ENCODE peak calls at places on chromosome 10, in six cellular contexts. One of them, this sample, is unnamed.

GRCh38 chr10:30062090-30062489 is 2.7 kb upstream of the JCAD start:
- DNase-seq in activated effector memory CD4-positive, alpha-beta T cell treated with Interleukin-2 at 50 U/mL for 16 hours: no peak
- DNase-seq in OCI-LY7: no peak
- DNase-seq in H54: no peak
- DNase-seq in HS-5: no peak
- DNase-seq in transverse colon: no peak
- DNase-seq in this sample: no peak

GRCh38 chr10:1090696-1091095 is 34.5 kb downstream of the WDR37 start:
- DNase-seq in transverse colon: no peak
- DNase-seq in OCI-LY7: no peak
- DNase-seq in activated effector memory CD4-positive, alpha-beta T cell treated with Interleukin-2 at 50 U/mL for 16 hours: no peak
- DNase-seq in H54: no peak
- DNase-seq in HS-5: no peak
- DNase-seq in this sample: no peak

GRCh38 chr10:86329093-86329710 is 37.4 kb downstream of the GRID1 start:
- DNase-seq in HS-5: no peak
- DNase-seq in H54: no peak
- DNase-seq in transverse colon: no peak
- DNase-seq in activated effector memory CD4-positive, alpha-beta T cell treated with Interleukin-2 at 50 U/mL for 16 hours: no peak
- DNase-seq in OCI-LY7: no peak
- DNase-seq in this sample: no peak

GRCh38 chr10:5526691-5527331 is 2.0 kb downstream of the CALML3 start:
- DNase-seq in OCI-LY7: no peak
- DNase-seq in HS-5: no peak
- DNase-seq in transverse colon: peak
- DNase-seq in H54: no peak
- DNase-seq in activated effector memory CD4-positive, alpha-beta T cell treated with Interleukin-2 at 50 U/mL for 16 hours: no peak
- DNase-seq in this sample: no peak

GRCh38 chr10:112389147-112389822 is 15.4 kb downstream of the ACSL5 start:
- DNase-seq in transverse colon: no peak
- DNase-seq in activated effector memory CD4-positive, alpha-beta T cell treated with Interleukin-2 at 50 U/mL for 16 hours: no peak
- DNase-seq in OCI-LY7: peak
- DNase-seq in HS-5: peak
- DNase-seq in H54: peak
- DNase-seq in this sample: no peak

GRCh38 chr10:48788551-48788950 is 103.9 kb downstream of the WDFY4 start:
- DNase-seq in transverse colon: no peak
- DNase-seq in activated effector memory CD4-positive, alpha-beta T cell treated with Interleukin-2 at 50 U/mL for 16 hours: no peak
- DNase-seq in H54: no peak
- DNase-seq in HS-5: no peak
- DNase-seq in OCI-LY7: no peak
- DNase-seq in this sample: no peak

GRCh38 chr10:49518982-49519578 is 19.8 kb downstream of the ERCC6 start:
- DNase-seq in activated effector memory CD4-positive, alpha-beta T cell treated with Interleukin-2 at 50 U/mL for 16 hours: no peak
- DNase-seq in HS-5: no peak
- DNase-seq in OCI-LY7: peak
- DNase-seq in H54: peak
- DNase-seq in transverse colon: no peak
- DNase-seq in this sample: no peak

GRCh38 chr10:61964059-61964709 is 62.7 kb downstream of the ARID5B start:
- DNase-seq in H54: no peak
- DNase-seq in OCI-LY7: no peak
- DNase-seq in transverse colon: no peak
- DNase-seq in HS-5: no peak
- DNase-seq in activated effector memory CD4-positive, alpha-beta T cell treated with Interleukin-2 at 50 U/mL for 16 hours: no peak
- DNase-seq in this sample: no peak

GRCh38 chr10:70993051-70993450 is 104.7 kb upstream of the PCBD1 start:
- DNase-seq in activated effector memory CD4-positive, alpha-beta T cell treated with Interleukin-2 at 50 U/mL for 16 hours: no peak
- DNase-seq in OCI-LY7: no peak
- DNase-seq in transverse colon: no peak
- DNase-seq in H54: no peak
- DNase-seq in HS-5: no peak
- DNase-seq in this sample: no peak

GRCh38 chr10:86022906-86023305 is 343.7 kb downstream of the GRID1 start:
- DNase-seq in activated effector memory CD4-positive, alpha-beta T cell treated with Interleukin-2 at 50 U/mL for 16 hours: no peak
- DNase-seq in transverse colon: no peak
- DNase-seq in H54: no peak
- DNase-seq in HS-5: no peak
- DNase-seq in OCI-LY7: no peak
- DNase-seq in this sample: no peak

GRCh38 chr10:82266438-82266837 is 391.4 kb downstream of the NRG3 start:
- DNase-seq in activated effector memory CD4-positive, alpha-beta T cell treated with Interleukin-2 at 50 U/mL for 16 hours: no peak
- DNase-seq in transverse colon: no peak
- DNase-seq in H54: no peak
- DNase-seq in OCI-LY7: no peak
- DNase-seq in HS-5: peak
- DNase-seq in this sample: no peak

GRCh38 chr10:3666525-3667302 is 118.3 kb downstream of the KLF6 start:
- DNase-seq in OCI-LY7: no peak
- DNase-seq in transverse colon: no peak
- DNase-seq in HS-5: no peak
- DNase-seq in activated effector memory CD4-positive, alpha-beta T cell treated with Interleukin-2 at 50 U/mL for 16 hours: peak
- DNase-seq in H54: no peak
- DNase-seq in this sample: no peak

GRCh38 chr10:71816421-71816851 is 34.6 kb downstream of the PSAP start:
- DNase-seq in OCI-LY7: no peak
- DNase-seq in H54: no peak
- DNase-seq in activated effector memory CD4-positive, alpha-beta T cell treated with Interleukin-2 at 50 U/mL for 16 hours: no peak
- DNase-seq in HS-5: no peak
- DNase-seq in transverse colon: no peak
- DNase-seq in this sample: no peak

GRCh38 chr10:28552775-28553174 is 19.9 kb downstream of the WAC start:
- DNase-seq in OCI-LY7: no peak
- DNase-seq in H54: no peak
- DNase-seq in transverse colon: no peak
- DNase-seq in HS-5: no peak
- DNase-seq in activated effector memory CD4-positive, alpha-beta T cell treated with Interleukin-2 at 50 U/mL for 16 hours: no peak
- DNase-seq in this sample: no peak

GRCh38 chr10:44513592-44513991 is 128.7 kb upstream of the CXCL12 start:
- DNase-seq in transverse colon: no peak
- DNase-seq in activated effector memory CD4-positive, alpha-beta T cell treated with Interleukin-2 at 50 U/mL for 16 hours: no peak
- DNase-seq in HS-5: no peak
- DNase-seq in H54: no peak
- DNase-seq in OCI-LY7: no peak
- DNase-seq in this sample: no peak

GRCh38 chr10:17234541-17234940 is 6.5 kb downstream of the VIM start:
- DNase-seq in transverse colon: no peak
- DNase-seq in H54: no peak
- DNase-seq in activated effector memory CD4-positive, alpha-beta T cell treated with Interleukin-2 at 50 U/mL for 16 hours: no peak
- DNase-seq in OCI-LY7: no peak
- DNase-seq in HS-5: no peak
- DNase-seq in this sample: no peak

GRCh38 chr10:133375357-133376115 is 2.4 kb upstream of the ECHS1 start:
- DNase-seq in OCI-LY7: no peak
- DNase-seq in transverse colon: no peak
- DNase-seq in activated effector memory CD4-positive, alpha-beta T cell treated with Interleukin-2 at 50 U/mL for 16 hours: no peak
- DNase-seq in HS-5: no peak
- DNase-seq in H54: no peak
- DNase-seq in this sample: no peak

GRCh38 chr10:74322141-74322540 is 171.1 kb downstream of the ADK start:
- DNase-seq in HS-5: no peak
- DNase-seq in OCI-LY7: no peak
- DNase-seq in transverse colon: no peak
- DNase-seq in activated effector memory CD4-positive, alpha-beta T cell treated with Interleukin-2 at 50 U/mL for 16 hours: no peak
- DNase-seq in H54: no peak
- DNase-seq in this sample: no peak

GRCh38 chr10:114623661-114624294 is 34.3 kb downstream of the ABLIM1 start:
- DNase-seq in H54: peak
- DNase-seq in OCI-LY7: no peak
- DNase-seq in HS-5: peak
- DNase-seq in activated effector memory CD4-positive, alpha-beta T cell treated with Interleukin-2 at 50 U/mL for 16 hours: no peak
- DNase-seq in transverse colon: no peak
- DNase-seq in this sample: peak

GRCh38 chr10:86937502-86938154 is 19.8 kb downstream of the MMRN2 start:
- DNase-seq in transverse colon: no peak
- DNase-seq in OCI-LY7: no peak
- DNase-seq in H54: no peak
- DNase-seq in activated effector memory CD4-positive, alpha-beta T cell treated with Interleukin-2 at 50 U/mL for 16 hours: no peak
- DNase-seq in HS-5: no peak
- DNase-seq in this sample: no peak

GRCh38 chr10:32131388-32131787 is 75.2 kb upstream of the KIF5B start:
- DNase-seq in activated effector memory CD4-positive, alpha-beta T cell treated with Interleukin-2 at 50 U/mL for 16 hours: no peak
- DNase-seq in OCI-LY7: no peak
- DNase-seq in HS-5: no peak
- DNase-seq in H54: no peak
- DNase-seq in transverse colon: no peak
- DNase-seq in this sample: no peak

GRCh38 chr10:34288634-34289033 is 526.5 kb downstream of the PARD3 start:
- DNase-seq in activated effector memory CD4-positive, alpha-beta T cell treated with Interleukin-2 at 50 U/mL for 16 hours: no peak
- DNase-seq in H54: no peak
- DNase-seq in HS-5: no peak
- DNase-seq in transverse colon: no peak
- DNase-seq in OCI-LY7: no peak
- DNase-seq in this sample: no peak

GRCh38 chr10:122624546-122624945 is 64.0 kb downstream of the DMBT1 start:
- DNase-seq in transverse colon: no peak
- DNase-seq in activated effector memory CD4-positive, alpha-beta T cell treated with Interleukin-2 at 50 U/mL for 16 hours: no peak
- DNase-seq in H54: no peak
- DNase-seq in HS-5: no peak
- DNase-seq in OCI-LY7: no peak
- DNase-seq in this sample: no peak

GRCh38 chr10:113518415-113518814 is 34.4 kb upstream of the HABP2 start:
- DNase-seq in H54: no peak
- DNase-seq in transverse colon: no peak
- DNase-seq in activated effector memory CD4-positive, alpha-beta T cell treated with Interleukin-2 at 50 U/mL for 16 hours: no peak
- DNase-seq in HS-5: no peak
- DNase-seq in OCI-LY7: no peak
- DNase-seq in this sample: no peak

GRCh38 chr10:31321396-31321941 is 2.5 kb downstream of the ZEB1 start:
- DNase-seq in H54: no peak
- DNase-seq in OCI-LY7: peak
- DNase-seq in HS-5: no peak
- DNase-seq in activated effector memory CD4-positive, alpha-beta T cell treated with Interleukin-2 at 50 U/mL for 16 hours: peak
- DNase-seq in transverse colon: peak
- DNase-seq in this sample: no peak

GRCh38 chr10:70578371-70578947 is 24.1 kb downstream of the PRF1 start:
- DNase-seq in HS-5: peak
- DNase-seq in activated effector memory CD4-positive, alpha-beta T cell treated with Interleukin-2 at 50 U/mL for 16 hours: peak
- DNase-seq in OCI-LY7: peak
- DNase-seq in H54: peak
- DNase-seq in transverse colon: peak
- DNase-seq in this sample: no peak

GRCh38 chr10:93376372-93377296 is 105.5 kb downstream of the MYOF start:
- DNase-seq in HS-5: peak
- DNase-seq in activated effector memory CD4-positive, alpha-beta T cell treated with Interleukin-2 at 50 U/mL for 16 hours: no peak
- DNase-seq in OCI-LY7: peak
- DNase-seq in H54: peak
- DNase-seq in transverse colon: peak
- DNase-seq in this sample: peak

GRCh38 chr10:89887830-89888229 is 186.4 kb downstream of the KIF20B start:
- DNase-seq in OCI-LY7: no peak
- DNase-seq in H54: no peak
- DNase-seq in activated effector memory CD4-positive, alpha-beta T cell treated with Interleukin-2 at 50 U/mL for 16 hours: no peak
- DNase-seq in HS-5: no peak
- DNase-seq in transverse colon: no peak
- DNase-seq in this sample: no peak

GRCh38 chr10:110357252-110357780 is 52.6 kb upstream of the SMNDC1 start:
- DNase-seq in transverse colon: peak
- DNase-seq in OCI-LY7: peak
- DNase-seq in activated effector memory CD4-positive, alpha-beta T cell treated with Interleukin-2 at 50 U/mL for 16 hours: peak
- DNase-seq in HS-5: peak
- DNase-seq in H54: no peak
- DNase-seq in this sample: peak

GRCh38 chr10:69449841-69450240 is 1.4 kb upstream of the TSPAN15 start:
- DNase-seq in OCI-LY7: peak
- DNase-seq in HS-5: no peak
- DNase-seq in H54: peak
- DNase-seq in transverse colon: peak
- DNase-seq in activated effector memory CD4-positive, alpha-beta T cell treated with Interleukin-2 at 50 U/mL for 16 hours: peak
- DNase-seq in this sample: no peak